ENCODE peak calls at places on chromosomes 1 and 21, in six cellular contexts. One of them, this sample, is unnamed.

GRCh38 chr1:230112131-230112701 is 45.2 kb downstream of the GALNT2 start:
- DNase-seq in neuronal stem cell: peak
- DNase-seq in mesenchymal stem cell: peak
- DNase-seq in trophoblast cell: no peak
- DNase-seq in H1: no peak
- DNase-seq in IMR-90: peak
- DNase-seq in this sample: no peak

GRCh38 chr1:101128211-101128727 is 102.7 kb upstream of the DPH5 start:
- DNase-seq in neuronal stem cell: no peak
- DNase-seq in mesenchymal stem cell: no peak
- DNase-seq in trophoblast cell: no peak
- DNase-seq in H1: no peak
- DNase-seq in IMR-90: no peak
- DNase-seq in this sample: no peak

GRCh38 chr1:164765557-164765956 is 206.6 kb downstream of the PBX1 start:
- DNase-seq in neuronal stem cell: no peak
- DNase-seq in mesenchymal stem cell: peak
- DNase-seq in trophoblast cell: peak
- DNase-seq in H1: no peak
- DNase-seq in IMR-90: peak
- DNase-seq in this sample: no peak

GRCh38 chr1:48851638-48852037 is 74.9 kb upstream of the BEND5 start:
- DNase-seq in neuronal stem cell: no peak
- DNase-seq in mesenchymal stem cell: no peak
- DNase-seq in trophoblast cell: no peak
- DNase-seq in H1: no peak
- DNase-seq in IMR-90: no peak
- DNase-seq in this sample: no peak

GRCh38 chr21:38475519-38475918 is 22.8 kb downstream of the ERG start:
- DNase-seq in neuronal stem cell: no peak
- DNase-seq in mesenchymal stem cell: no peak
- DNase-seq in trophoblast cell: no peak
- DNase-seq in H1: peak
- DNase-seq in IMR-90: no peak
- DNase-seq in this sample: peak

GRCh38 chr1:17579951-17580939 is 40.7 kb downstream of the ARHGEF10L start:
- DNase-seq in neuronal stem cell: no peak
- DNase-seq in mesenchymal stem cell: no peak
- DNase-seq in trophoblast cell: no peak
- DNase-seq in H1: no peak
- DNase-seq in IMR-90: no peak
- DNase-seq in this sample: no peak

GRCh38 chr1:204419064-204419403 is 7.4 kb upstream of the PPP1R15B start:
- DNase-seq in neuronal stem cell: no peak
- DNase-seq in mesenchymal stem cell: no peak
- DNase-seq in trophoblast cell: peak
- DNase-seq in H1: no peak
- DNase-seq in IMR-90: peak
- DNase-seq in this sample: no peak

GRCh38 chr21:42009018-42009830 is 936 bp downstream of the ZBTB21 start:
- DNase-seq in neuronal stem cell: peak
- DNase-seq in mesenchymal stem cell: peak
- DNase-seq in trophoblast cell: peak
- DNase-seq in H1: peak
- DNase-seq in IMR-90: peak
- DNase-seq in this sample: peak

GRCh38 chr1:228212415-228212965 is 4.6 kb downstream of the OBSCN start:
- DNase-seq in neuronal stem cell: no peak
- DNase-seq in mesenchymal stem cell: peak
- DNase-seq in trophoblast cell: peak
- DNase-seq in H1: peak
- DNase-seq in IMR-90: no peak
- DNase-seq in this sample: peak

GRCh38 chr1:47963568-47963973 is 33.6 kb downstream of the TRABD2B start:
- DNase-seq in neuronal stem cell: no peak
- DNase-seq in mesenchymal stem cell: no peak
- DNase-seq in trophoblast cell: no peak
- DNase-seq in H1: no peak
- DNase-seq in IMR-90: no peak
- DNase-seq in this sample: no peak

GRCh38 chr1:221023482-221023881 is 144.2 kb downstream of the HLX start:
- DNase-seq in neuronal stem cell: no peak
- DNase-seq in mesenchymal stem cell: no peak
- DNase-seq in trophoblast cell: no peak
- DNase-seq in H1: no peak
- DNase-seq in IMR-90: no peak
- DNase-seq in this sample: no peak

GRCh38 chr1:201384406-201384782 is 6.9 kb upstream of the TNNT2 start:
- DNase-seq in neuronal stem cell: no peak
- DNase-seq in mesenchymal stem cell: no peak
- DNase-seq in trophoblast cell: no peak
- DNase-seq in H1: no peak
- DNase-seq in IMR-90: no peak
- DNase-seq in this sample: no peak

GRCh38 chr1:53918343-53918742 is 24.4 kb downstream of the DIO1 start:
- DNase-seq in neuronal stem cell: no peak
- DNase-seq in mesenchymal stem cell: peak
- DNase-seq in trophoblast cell: no peak
- DNase-seq in H1: no peak
- DNase-seq in IMR-90: no peak
- DNase-seq in this sample: no peak

DNA sequence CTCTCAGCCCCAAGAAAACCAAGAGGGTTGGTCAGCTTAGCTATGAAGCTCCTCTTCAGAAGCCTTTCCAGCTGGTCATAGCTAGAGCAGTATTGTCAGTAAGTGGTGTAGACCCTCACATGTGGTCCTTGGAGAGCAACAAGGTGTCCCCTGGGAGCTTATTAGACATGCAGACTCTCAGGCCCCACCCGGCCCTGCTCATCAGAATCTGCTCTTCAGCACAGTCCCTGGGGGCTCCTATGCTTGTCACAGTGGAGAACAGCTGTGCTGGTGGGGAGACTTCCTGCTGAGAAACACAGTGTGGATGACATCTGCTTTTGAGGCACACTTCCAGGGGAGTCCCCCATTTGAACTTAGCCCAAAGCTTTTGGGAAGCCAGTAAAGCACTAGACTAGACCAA is 21.9 kb upstream of the NEK2 start:
- DNase-seq in neuronal stem cell: no peak
- DNase-seq in mesenchymal stem cell: no peak
- DNase-seq in trophoblast cell: no peak
- DNase-seq in H1: no peak
- DNase-seq in IMR-90: no peak
- DNase-seq in this sample: no peak
- H3K18ac ChIP-seq in neuronal stem cell: no peak
- H3K18ac ChIP-seq in mesenchymal stem cell: no peak
- H3K18ac ChIP-seq in trophoblast cell: no peak
- H3K18ac ChIP-seq in H1: no peak
- H3K18ac ChIP-seq in IMR-90: no peak
- H3K18ac ChIP-seq in this sample: no peak

DNA sequence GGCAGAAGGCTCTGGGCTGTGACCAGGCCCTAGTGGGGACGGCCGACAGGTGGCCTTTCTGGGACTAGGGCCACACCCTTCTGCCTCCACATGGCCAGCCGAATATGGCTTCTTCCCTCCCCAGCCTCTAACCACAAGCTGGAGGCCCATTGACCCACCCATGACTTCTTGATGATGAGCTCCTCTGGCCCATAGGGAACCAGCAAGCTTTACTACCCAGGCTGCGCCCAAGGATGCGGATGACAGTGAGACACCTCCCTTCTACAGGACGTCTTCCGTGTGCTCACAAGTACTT is 41.0 kb downstream of the LDLRAD2 start:
- DNase-seq in neuronal stem cell: no peak
- DNase-seq in mesenchymal stem cell: no peak
- DNase-seq in trophoblast cell: no peak
- DNase-seq in H1: no peak
- DNase-seq in IMR-90: no peak
- DNase-seq in this sample: no peak
- H4K91ac ChIP-seq in neuronal stem cell: no peak
- H4K91ac ChIP-seq in mesenchymal stem cell: no peak
- H4K91ac ChIP-seq in trophoblast cell: no peak
- H4K91ac ChIP-seq in H1: no peak
- H4K91ac ChIP-seq in IMR-90: no peak
- H4K91ac ChIP-seq in this sample: no peak

GRCh38 chr1:170067253-170067819 is 7.2 kb downstream of the KIFAP3 start:
- DNase-seq in neuronal stem cell: no peak
- DNase-seq in mesenchymal stem cell: no peak
- DNase-seq in trophoblast cell: no peak
- DNase-seq in H1: no peak
- DNase-seq in IMR-90: peak
- DNase-seq in this sample: no peak
- H3K18ac ChIP-seq in neuronal stem cell: no peak
- H3K18ac ChIP-seq in mesenchymal stem cell: no peak
- H3K18ac ChIP-seq in trophoblast cell: no peak
- H3K18ac ChIP-seq in H1: no peak
- H3K18ac ChIP-seq in IMR-90: no peak
- H3K18ac ChIP-seq in this sample: no peak

DNA sequence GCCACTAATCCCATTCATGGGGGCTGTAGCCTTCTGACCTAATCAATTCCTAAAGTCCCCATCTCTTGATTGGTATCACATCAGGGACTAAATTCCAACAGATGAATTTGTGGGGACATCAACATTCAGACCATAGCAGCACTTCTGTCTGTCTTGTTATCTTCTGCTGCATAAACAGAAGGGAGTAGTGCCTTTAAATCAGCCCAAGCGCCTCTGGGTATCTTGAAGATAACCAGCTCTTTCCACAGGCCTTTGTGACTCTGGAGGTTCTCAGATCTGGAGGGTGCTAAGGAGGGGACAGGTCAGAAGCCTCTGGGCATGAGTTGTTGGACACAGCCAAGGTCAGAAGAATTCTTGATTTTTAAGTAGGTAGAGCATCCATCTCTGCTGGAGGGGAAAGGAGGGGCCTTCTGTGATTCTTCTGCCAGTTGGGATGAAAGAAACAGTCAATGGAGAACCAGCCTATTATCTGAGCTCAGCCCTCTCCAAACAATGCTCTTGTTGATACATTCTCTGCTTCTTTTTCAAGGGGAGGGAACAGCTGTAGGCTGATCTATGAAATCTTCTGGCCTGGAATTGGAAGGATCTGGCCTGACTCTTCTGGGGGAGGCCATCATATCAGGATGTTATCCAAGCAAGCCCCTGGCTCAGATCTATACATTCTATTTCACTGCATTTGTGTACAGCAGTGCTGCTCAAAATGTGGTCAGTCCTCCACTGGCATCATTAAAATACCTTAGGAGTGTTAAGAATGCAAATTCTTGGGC is 31.2 kb upstream of the LRIG2 start:
- DNase-seq in neuronal stem cell: no peak
- DNase-seq in mesenchymal stem cell: no peak
- DNase-seq in trophoblast cell: no peak
- DNase-seq in H1: peak
- DNase-seq in IMR-90: no peak
- DNase-seq in this sample: no peak
- H4K91ac ChIP-seq in neuronal stem cell: no peak
- H4K91ac ChIP-seq in mesenchymal stem cell: no peak
- H4K91ac ChIP-seq in trophoblast cell: peak
- H4K91ac ChIP-seq in H1: peak
- H4K91ac ChIP-seq in IMR-90: no peak
- H4K91ac ChIP-seq in this sample: peak

GRCh38 chr1:208232639-208233038 is 11.5 kb downstream of the PLXNA2 start:
- DNase-seq in neuronal stem cell: no peak
- DNase-seq in mesenchymal stem cell: no peak
- DNase-seq in trophoblast cell: no peak
- DNase-seq in H1: no peak
- DNase-seq in IMR-90: no peak
- DNase-seq in this sample: no peak
- H3K18ac ChIP-seq in neuronal stem cell: no peak
- H3K18ac ChIP-seq in mesenchymal stem cell: no peak
- H3K18ac ChIP-seq in trophoblast cell: no peak
- H3K18ac ChIP-seq in H1: no peak
- H3K18ac ChIP-seq in IMR-90: peak
- H3K18ac ChIP-seq in this sample: no peak

GRCh38 chr1:189752461-189752860 is 725.2 kb downstream of the BRINP3 start:
- DNase-seq in neuronal stem cell: no peak
- DNase-seq in mesenchymal stem cell: no peak
- DNase-seq in trophoblast cell: no peak
- DNase-seq in H1: no peak
- DNase-seq in IMR-90: peak
- DNase-seq in this sample: no peak

GRCh38 chr1:189751311-189751710 is 726.4 kb downstream of the BRINP3 start:
- DNase-seq in neuronal stem cell: no peak
- DNase-seq in mesenchymal stem cell: no peak
- DNase-seq in trophoblast cell: peak
- DNase-seq in H1: no peak
- DNase-seq in IMR-90: peak
- DNase-seq in this sample: no peak
- H4K91ac ChIP-seq in neuronal stem cell: no peak
- H4K91ac ChIP-seq in mesenchymal stem cell: no peak
- H4K91ac ChIP-seq in trophoblast cell: no peak
- H4K91ac ChIP-seq in H1: no peak
- H4K91ac ChIP-seq in IMR-90: no peak
- H4K91ac ChIP-seq in this sample: no peak

GRCh38 chr1:59399642-59400041 is 102.7 kb downstream of the FGGY start:
- DNase-seq in neuronal stem cell: no peak
- DNase-seq in mesenchymal stem cell: no peak
- DNase-seq in trophoblast cell: no peak
- DNase-seq in H1: no peak
- DNase-seq in IMR-90: no peak
- DNase-seq in this sample: no peak

GRCh38 chr1:59397459-59397858 is 100.6 kb downstream of the FGGY start:
- DNase-seq in neuronal stem cell: no peak
- DNase-seq in mesenchymal stem cell: no peak
- DNase-seq in trophoblast cell: no peak
- DNase-seq in H1: no peak
- DNase-seq in IMR-90: no peak
- DNase-seq in this sample: no peak

GRCh38 chr1:59394706-59395417 is 98.0 kb downstream of the FGGY start:
- DNase-seq in neuronal stem cell: no peak
- DNase-seq in mesenchymal stem cell: no peak
- DNase-seq in trophoblast cell: no peak
- DNase-seq in H1: no peak
- DNase-seq in IMR-90: no peak
- DNase-seq in this sample: no peak

GRCh38 chr1:59393211-59394180 is 96.6 kb downstream of the FGGY start:
- DNase-seq in neuronal stem cell: no peak
- DNase-seq in mesenchymal stem cell: peak
- DNase-seq in trophoblast cell: no peak
- DNase-seq in H1: no peak
- DNase-seq in IMR-90: peak
- DNase-seq in this sample: no peak

GRCh38 chr1:59396387-59396786 is 99.5 kb downstream of the FGGY start:
- DNase-seq in neuronal stem cell: no peak
- DNase-seq in mesenchymal stem cell: no peak
- DNase-seq in trophoblast cell: no peak
- DNase-seq in H1: no peak
- DNase-seq in IMR-90: no peak
- DNase-seq in this sample: no peak
- H3K18ac ChIP-seq in neuronal stem cell: no peak
- H3K18ac ChIP-seq in mesenchymal stem cell: no peak
- H3K18ac ChIP-seq in trophoblast cell: no peak
- H3K18ac ChIP-seq in H1: no peak
- H3K18ac ChIP-seq in IMR-90: no peak
- H3K18ac ChIP-seq in this sample: no peak

This sample was measured in H9.